ENCODE peak calls at places on chromosomes 7 and 10, in six cellular contexts. F is PC-3; V is K562; M is ovary; I is CD8-positive, alpha-beta memory T cell; W is lower lobe of right lung. N is an unnamed sample. For H3K4me1, the result is how much of the 10 kb centered on the place peaks cover.

GRCh38 chr7:142375710-142376313 is 118.0 kb upstream of the PRSS58 start:
- DNase-seq in V (peak), I (no peak), F (peak), M (no peak), W (no peak), N (no peak)

GRCh38 chr7:155529346-155529745 is 17.0 kb downstream of the CNPY1 start:
- DNase-seq in F (no peak), M (no peak), V (no peak), W (no peak), I (no peak), N (no peak)

GRCh38 chr7:130367836-130368235 is 12.5 kb upstream of the CPA1 start:
- DNase-seq in V (no peak), F (no peak), W (no peak), I (no peak), M (no peak), N (no peak)

GRCh38 chr7:44218418-44219201 is 17.8 kb downstream of the YKT6 start:
- DNase-seq in W (peak), V (peak), M (no peak), I (no peak), F (no peak), N (no peak)

GRCh38 chr10:101749511-101750016 is 26.4 kb downstream of the FGF8 start:
- DNase-seq in V (peak), M (no peak), W (no peak), I (no peak), F (no peak), N (no peak)

GRCh38 chr10:99754670-99755069 is 22.6 kb downstream of the CUTC start:
- DNase-seq in M (no peak), V (no peak), F (peak), W (no peak), I (no peak), N (no peak)

GRCh38 chr7:152366662-152367061 is 69.1 kb downstream of the KMT2C start:
- DNase-seq in V (no peak), I (no peak), M (peak), W (no peak), F (no peak), N (no peak)

GRCh38 chr7:2005746-2006145 is 227.0 kb downstream of the MAD1L1 start:
- DNase-seq in M (peak), W (peak), F (no peak), I (no peak), V (no peak), N (no peak)

GRCh38 chr10:73785721-73786511 is 510 bp downstream of the ZSWIM8 start:
- DNase-seq in I (peak), W (peak), M (no peak), V (peak), F (peak), N (no peak)

GRCh38 chr7:2004841-2005351 is 227.8 kb downstream of the MAD1L1 start:
- DNase-seq in V (no peak), F (no peak), I (no peak), W (peak), M (peak), N (no peak)

GRCh38 chr10:103856497-103857175 is 1.3 kb upstream of the SH3PXD2A start:
- DNase-seq in M (no peak), I (no peak), V (no peak), W (no peak), F (no peak), N (no peak)

GRCh38 chr10:9786576-9786975 is 1231.1 kb upstream of the CELF2 start:
- DNase-seq in F (no peak), W (no peak), V (no peak), M (no peak), I (no peak), N (no peak)

GRCh38 chr7:69770613-69771012 is 172.3 kb downstream of the AUTS2 start:
- DNase-seq in M (no peak), W (no peak), I (no peak), F (no peak), V (no peak), N (no peak)

GRCh38 chr7:29843106-29843505 is 36.8 kb downstream of the WIPF3 start:
- DNase-seq in F (no peak), W (no peak), V (no peak), M (no peak), I (no peak), N (no peak)

GRCh38 chr7:4807708-4808420 is 32.4 kb downstream of the AP5Z1 start:
- DNase-seq in M (no peak), I (no peak), V (no peak), F (no peak), W (no peak), N (no peak)

GRCh38 chr7:126840869-126841268 is 411.9 kb downstream of the GRM8 start:
- DNase-seq in W (no peak), F (no peak), I (no peak), M (no peak), V (no peak), N (no peak)

GRCh38 chr10:3757638-3758490 is 27.1 kb downstream of the KLF6 start:
- DNase-seq in W (no peak), M (no peak), V (no peak), I (peak), F (peak), N (no peak)

GRCh38 chr7:40105879-40106473 is 28.4 kb downstream of the MPLKIP start:
- DNase-seq in I (no peak), M (no peak), V (no peak), W (no peak), F (no peak), N (no peak)

GRCh38 chr7:38060116-38060515 is 117.9 kb upstream of the STARD3NL start:
- DNase-seq in W (no peak), V (no peak), F (no peak), I (no peak), M (no peak), N (no peak)

GRCh38 chr7:2321020-2321419 is 6.8 kb upstream of the SNX8 start:
- DNase-seq in V (no peak), M (no peak), W (no peak), I (no peak), F (no peak), N (no peak)

GRCh38 chr7:44636041-44636580 is 29.7 kb downstream of the OGDH start:
- DNase-seq in M (no peak), F (no peak), V (no peak), I (no peak), W (no peak), N (no peak)

GRCh38 chr10:58773351-58773750 is 260.7 kb downstream of the BICC1 start:
- DNase-seq in V (no peak), I (no peak), W (no peak), F (no peak), M (no peak), N (no peak)
- H3K4me3 ChIP-seq in V (no peak), I (no peak), W (no peak), F (no peak), M (no peak), N (no peak)

GRCh38 chr10:132738454-132739224 is 47.3 kb downstream of the NKX6-2 start:
- DNase-seq in F (no peak), I (no peak), M (no peak), V (no peak), W (no peak), N (no peak)
- H3K4me1 ChIP-seq in F (under half), I (under half), M (under half), V (under half), W (under half), N (under half)

GRCh38 chr10:72162978-72163377 is 52.8 kb upstream of the ANAPC16 start:
- DNase-seq in W (no peak), V (no peak), F (peak), I (no peak), M (no peak), N (no peak)

GRCh38 chr10:72152286-72152685 is 63.5 kb upstream of the ANAPC16 start:
- DNase-seq in W (no peak), F (no peak), M (no peak), V (no peak), I (no peak), N (no peak)

GRCh38 chr10:72156223-72156622 is 59.6 kb upstream of the ANAPC16 start:
- DNase-seq in M (no peak), W (no peak), I (no peak), F (no peak), V (no peak), N (no peak)

GRCh38 chr10:72158174-72158573 is 57.6 kb upstream of the ANAPC16 start:
- DNase-seq in M (no peak), V (no peak), W (no peak), I (no peak), F (no peak), N (no peak)
- H3K4me3 ChIP-seq in M (no peak), V (no peak), W (no peak), I (no peak), F (no peak), N (no peak)

GRCh38 chr7:13982940-13983677 is 6.4 kb downstream of the ETV1 start:
- DNase-seq in I (no peak), F (no peak), W (no peak), V (peak), M (no peak), N (no peak)

GRCh38 chr7:13984831-13985685 is 4.4 kb downstream of the ETV1 start:
- DNase-seq in V (no peak), I (no peak), W (no peak), M (no peak), F (no peak), N (no peak)

GRCh38 chr7:13980474-13980873 is 9.0 kb downstream of the ETV1 start:
- DNase-seq in I (no peak), V (peak), W (no peak), F (no peak), M (no peak), N (no peak)

GRCh38 chr7:13981070-13981469 is 8.4 kb downstream of the ETV1 start:
- DNase-seq in V (peak), M (no peak), I (no peak), F (peak), W (no peak), N (peak)

GRCh38 chr7:13979671-13980438 is 9.6 kb downstream of the ETV1 start:
- DNase-seq in M (no peak), W (no peak), I (no peak), V (peak), F (peak), N (no peak)
- H3K4me1 ChIP-seq in M (under half), W (under half), I (under half), V (under half), F (under half), N (under half)

DNA sequence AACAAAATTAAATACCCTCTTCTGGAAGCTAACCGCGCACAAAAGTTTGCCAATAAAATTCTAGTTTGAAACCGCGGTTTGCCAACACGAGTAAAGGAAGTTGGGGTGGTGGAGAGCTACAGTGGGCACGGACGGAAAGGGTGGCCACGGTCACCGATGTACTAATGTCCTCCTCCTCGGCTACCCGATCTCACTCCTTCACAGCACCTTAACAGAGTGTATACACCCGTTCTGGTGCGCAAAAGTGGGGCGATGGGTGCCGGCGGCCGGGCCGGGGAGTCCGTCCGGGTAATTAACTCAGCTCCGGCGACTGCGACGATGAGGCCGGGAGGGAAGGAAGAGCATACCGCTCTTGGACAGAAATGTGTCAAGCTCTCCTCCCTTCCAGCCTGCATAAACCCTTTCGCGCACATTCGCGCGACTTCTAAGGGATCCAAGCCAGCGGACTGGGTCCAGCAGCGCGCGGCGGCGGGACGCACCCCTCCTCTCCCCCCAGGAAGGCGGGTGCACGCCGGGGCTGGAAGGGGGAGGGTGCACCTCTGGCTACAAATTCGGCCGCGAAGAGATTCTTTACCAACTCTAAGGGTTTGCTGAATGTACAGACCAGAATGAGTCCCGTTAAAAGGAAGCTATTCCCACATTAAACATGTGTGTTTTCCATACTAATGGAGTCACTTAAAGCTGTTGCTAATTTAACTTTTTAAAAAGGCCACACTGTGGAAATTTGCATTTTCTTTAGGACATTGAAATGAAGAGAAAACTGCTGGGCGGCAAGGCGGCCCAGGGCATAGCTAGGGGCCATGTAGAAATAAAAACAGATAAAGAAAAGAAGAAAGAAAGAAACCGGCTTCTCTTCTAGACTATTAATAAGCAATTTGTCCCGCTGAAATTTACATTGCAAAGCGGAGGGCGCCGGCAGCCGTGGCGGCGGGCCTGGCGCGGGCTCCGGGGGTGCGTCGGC is 6.6 kb upstream of the EBF3 start:
- DNase-seq in I (no peak), W (peak), M (no peak), V (no peak), F (no peak), N (no peak)
- H3K4me3 ChIP-seq in I (no peak), W (no peak), M (no peak), V (no peak), F (no peak), N (peak)

GRCh38 chr10:122248356-122249302 is 22.5 kb upstream of the BTBD16 start:
- DNase-seq in F (no peak), I (no peak), W (no peak), V (no peak), M (no peak), N (no peak)
- H3K4me1 ChIP-seq in F (under half), I (under half), W (under half), V (under half), M (under half), N (under half)

GRCh38 chr7:128453836-128454804 is 1.6 kb upstream of the HILPDA start:
- DNase-seq in M (peak), W (peak), I (no peak), V (no peak), F (no peak), N (peak)
- H3K4me3 ChIP-seq in M (peak), W (peak), I (no peak), V (no peak), F (no peak), N (peak)

N was measured in tibial artery.